ENCODE peak calls at places on chromosome 18, in nine cellular contexts. U, O, P, J, Q, S, R, L and Z are unnamed samples.

GRCh38 chr18:74430231-74430630 is 26.9 kb downstream of the DIPK1C start:
- DNase-seq in P (no peak), U (no peak), R (no peak), S (no peak), J (no peak), O (no peak), Q (no peak), L (no peak), Z (no peak)

GRCh38 chr18:47883771-47884413 is 46.6 kb downstream of the SMAD2 start:
- DNase-seq in O (no peak), L (peak), Q (peak), U (no peak), J (peak), R (peak), P (peak), S (no peak), Z (peak)

GRCh38 chr18:80227472-80227871 is 19.8 kb downstream of the PARD6G start:
- DNase-seq in Q (no peak), U (no peak), J (no peak), S (no peak), R (no peak), P (no peak), O (no peak), L (no peak), Z (no peak)

GRCh38 chr18:2466978-2467377 is 104.3 kb downstream of the METTL4 start:
- DNase-seq in J (no peak), O (no peak), R (no peak), L (no peak), S (no peak), U (no peak), P (no peak), Q (no peak), Z (no peak)

GRCh38 chr18:29874519-29875098 is 1167.9 kb downstream of the DSC3 start:
- DNase-seq in L (no peak), R (peak), Q (no peak), U (no peak), P (peak), S (peak), J (peak), O (no peak), Z (peak)

GRCh38 chr18:22913861-22914260 is 19.3 kb upstream of the RBBP8 start:
- DNase-seq in Q (no peak), P (no peak), S (no peak), J (peak), R (no peak), L (no peak), U (no peak), O (no peak), Z (no peak)

GRCh38 chr18:25351773-25352628 is at the start of gene ZNF521:
- DNase-seq in J (peak), R (peak), O (peak), S (peak), P (peak), L (peak), U (peak), Q (peak), Z (peak)

GRCh38 chr18:22676423-22676822 is 256.7 kb upstream of the RBBP8 start:
- DNase-seq in U (no peak), P (no peak), J (no peak), Q (no peak), O (no peak), R (no peak), S (no peak), L (no peak), Z (no peak)

GRCh38 chr18:58044370-58045264 is 591 bp downstream of the NEDD4L start:
- DNase-seq in S (peak), O (peak), L (peak), P (no peak), R (no peak), U (peak), J (peak), Q (peak), Z (peak)

GRCh38 chr18:57754577-57755330 is 48.4 kb downstream of the ATP8B1 start:
- DNase-seq in P (no peak), J (no peak), U (no peak), Q (no peak), L (no peak), S (no peak), R (no peak), O (no peak), Z (no peak)

GRCh38 chr18:9296233-9297006 is 38.2 kb upstream of the TWSG1 start:
- DNase-seq in Q (no peak), J (no peak), U (no peak), P (no peak), S (peak), R (no peak), L (no peak), O (no peak), Z (no peak)

GRCh38 chr18:7601249-7601620 is 34.1 kb downstream of the PTPRM start:
- DNase-seq in L (no peak), Q (no peak), S (no peak), J (no peak), O (no peak), U (no peak), P (peak), R (peak), Z (peak)

GRCh38 chr18:22558945-22559385 is 141.2 kb upstream of the CTAGE1 start:
- DNase-seq in Q (no peak), U (peak), O (no peak), R (no peak), J (peak), S (no peak), L (no peak), P (peak), Z (peak)

GRCh38 chr18:78542204-78542603 is 437.4 kb upstream of the SALL3 start:
- DNase-seq in U (peak), J (no peak), O (no peak), P (no peak), R (no peak), Q (no peak), L (no peak), S (no peak), Z (no peak)

GRCh38 chr18:54162431-54162830 is 62.0 kb downstream of the MBD2 start:
- DNase-seq in L (no peak), Q (no peak), P (peak), O (no peak), J (no peak), R (peak), U (no peak), S (no peak), Z (peak)

GRCh38 chr18:50065039-50065438 is 129.9 kb downstream of the MYO5B start:
- DNase-seq in L (no peak), S (no peak), P (no peak), O (no peak), Q (no peak), R (no peak), J (no peak), U (no peak), Z (no peak)

GRCh38 chr18:51278045-51278649 is 80.7 kb upstream of the MEX3C start:
- DNase-seq in J (peak), O (no peak), U (peak), P (peak), L (peak), Q (peak), S (no peak), R (no peak), Z (no peak)

GRCh38 chr18:45998244-45998643 is 31.1 kb upstream of the EPG5 start:
- DNase-seq in L (peak), J (no peak), Q (no peak), P (no peak), O (no peak), S (no peak), U (no peak), R (no peak), Z (no peak)

GRCh38 chr18:25650201-25650941 is 298.4 kb upstream of the ZNF521 start:
- DNase-seq in P (peak), Q (no peak), U (no peak), S (no peak), O (no peak), L (no peak), J (no peak), R (peak), Z (peak)

GRCh38 chr18:23191952-23192662 is 56.8 kb downstream of the CABLES1 start:
- DNase-seq in U (peak), J (no peak), L (no peak), Q (no peak), P (peak), S (peak), O (peak), R (peak), Z (peak)

GRCh38 chr18:63317556-63317946 is 2.0 kb downstream of the BCL2 start:
- DNase-seq in J (no peak), P (no peak), U (no peak), Q (no peak), O (no peak), S (no peak), L (no peak), R (no peak), Z (no peak)

GRCh38 chr18:59959606-59960005 is 59.8 kb downstream of the PMAIP1 start:
- DNase-seq in S (no peak), R (no peak), L (no peak), J (no peak), P (no peak), U (no peak), Q (no peak), O (no peak), Z (no peak)

GRCh38 chr18:34222025-34222395 is 2.7 kb downstream of the NOL4 start:
- DNase-seq in S (peak), R (no peak), O (peak), Q (no peak), L (no peak), P (no peak), J (no peak), U (no peak), Z (no peak)

GRCh38 chr18:42931501-42931900 is 184.0 kb downstream of the RIT2 start:
- DNase-seq in J (no peak), U (no peak), R (peak), Q (no peak), S (no peak), L (no peak), P (peak), O (no peak), Z (peak)

GRCh38 chr18:58716046-58716766 is 44.9 kb downstream of the MALT1 start:
- DNase-seq in S (no peak), U (no peak), L (no peak), R (no peak), O (no peak), P (no peak), Q (no peak), J (no peak), Z (no peak)

GRCh38 chr18:57816208-57816999 is 13.3 kb upstream of the ATP8B1 start:
- DNase-seq in O (no peak), S (no peak), P (no peak), J (no peak), U (no peak), L (no peak), R (no peak), Q (no peak), Z (no peak)

GRCh38 chr18:52152036-52152435 is 188.0 kb upstream of the DCC start:
- DNase-seq in J (no peak), P (no peak), U (no peak), O (no peak), L (no peak), R (peak), S (no peak), Q (no peak), Z (no peak)

GRCh38 chr18:46939998-46940571 is 22.7 kb downstream of the KATNAL2 start:
- DNase-seq in J (no peak), Q (no peak), P (no peak), O (no peak), L (no peak), R (no peak), U (no peak), S (no peak), Z (no peak)

GRCh38 chr18:52829876-52830390 is 489.9 kb downstream of the DCC start:
- DNase-seq in P (no peak), J (no peak), L (no peak), S (no peak), O (no peak), U (peak), Q (no peak), R (no peak), Z (no peak)